ENCODE peak calls at places on chromosomes 12 and 14, in seven cellular contexts. U, J, G, A, B, M and P are unnamed samples.

GRCh38 chr14:105641075-105641937 is 114.9 kb downstream of the TMEM121 start:
- DNase-seq in U (no peak), J (no peak), G (no peak), A (no peak), B (no peak), M (no peak), P (no peak)

GRCh38 chr12:48071808-48072207 is 34.1 kb downstream of the SENP1 start:
- DNase-seq in U (no peak), J (no peak), G (no peak), A (no peak), B (no peak), M (no peak), P (no peak)

GRCh38 chr12:108446766-108447165 is 68.3 kb upstream of the FICD start:
- DNase-seq in U (peak), J (no peak), G (no peak), A (peak), B (no peak), M (peak), P (peak)

GRCh38 chr14:105163040-105163742 is 5.4 kb downstream of the JAG2 start:
- DNase-seq in U (no peak), J (no peak), G (no peak), A (no peak), B (no peak), M (no peak), P (no peak)

GRCh38 chr14:73655851-73656250 is 11.1 kb downstream of the DNAL1 start:
- DNase-seq in U (no peak), J (no peak), G (no peak), A (no peak), B (no peak), M (no peak), P (no peak)

GRCh38 chr12:68070957-68071356 is 81.7 kb downstream of the IFNG-AS1 start:
- DNase-seq in U (no peak), J (no peak), G (no peak), A (no peak), B (no peak), M (no peak), P (no peak)

GRCh38 chr12:6980075-6980474 is 9.4 kb downstream of the EMG1 start:
- DNase-seq in U (no peak), J (no peak), G (no peak), A (no peak), B (no peak), M (no peak), P (no peak)

GRCh38 chr12:107091989-107092641 is 1.2 kb downstream of the CRY1 start:
- DNase-seq in U (peak), J (no peak), G (peak), A (peak), B (peak), M (peak), P (peak)

GRCh38 chr14:96067985-96068930 is 29.1 kb downstream of the C14orf132 start:
- DNase-seq in U (no peak), J (peak), G (no peak), A (no peak), B (no peak), M (no peak), P (no peak)

GRCh38 chr14:75188520-75189267 is 12.3 kb upstream of the TMED10 start:
- DNase-seq in U (no peak), J (no peak), G (peak), A (no peak), B (peak), M (no peak), P (no peak)

GRCh38 chr12:29314421-29314820 is 66.6 kb downstream of the ERGIC2 start:
- DNase-seq in U (peak), J (no peak), G (no peak), A (no peak), B (no peak), M (no peak), P (no peak)

GRCh38 chr12:29306267-29306666 is 74.7 kb downstream of the ERGIC2 start:
- DNase-seq in U (no peak), J (no peak), G (no peak), A (no peak), B (no peak), M (no peak), P (no peak)

GRCh38 chr12:29306682-29307081 is 74.3 kb downstream of the ERGIC2 start:
- DNase-seq in U (no peak), J (no peak), G (no peak), A (no peak), B (no peak), M (no peak), P (no peak)

GRCh38 chr12:29310899-29311298 is 70.1 kb downstream of the ERGIC2 start:
- DNase-seq in U (no peak), J (no peak), G (no peak), A (no peak), B (no peak), M (no peak), P (no peak)

GRCh38 chr12:29309320-29309902 is 71.6 kb downstream of the ERGIC2 start:
- DNase-seq in U (peak), J (no peak), G (no peak), A (peak), B (no peak), M (peak), P (peak)
- TF ChIP-seq CTCF in U (peak), J (peak), G (peak), A (peak), B (peak), M (peak), P (peak)

DNA sequence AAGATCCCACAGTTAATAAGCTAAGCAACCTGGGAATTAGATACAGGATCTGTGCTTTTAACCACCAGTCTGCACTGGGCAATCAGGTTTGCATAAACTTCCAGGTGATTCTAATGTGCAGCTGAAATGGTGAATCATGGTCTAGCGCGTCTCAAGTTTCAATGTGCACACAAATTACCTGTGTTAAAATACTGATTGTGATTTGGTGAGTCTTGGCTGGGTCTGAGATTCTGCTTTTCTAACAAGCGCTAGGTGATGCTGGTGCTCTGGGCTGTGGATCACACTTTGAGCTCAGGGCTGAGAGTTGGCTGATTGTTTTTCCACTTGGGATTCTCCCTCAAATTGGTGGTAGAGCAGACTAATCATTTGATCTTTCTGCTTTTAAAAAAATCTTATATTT is 124.8 kb downstream of the C12orf75 start:
- DNase-seq in U (no peak), J (no peak), G (no peak), A (no peak), B (no peak), M (peak), P (peak)
- TF ChIP-seq CTCF in U (no peak), J (no peak), G (peak), A (no peak), B (no peak), M (peak), P (peak)

DNA sequence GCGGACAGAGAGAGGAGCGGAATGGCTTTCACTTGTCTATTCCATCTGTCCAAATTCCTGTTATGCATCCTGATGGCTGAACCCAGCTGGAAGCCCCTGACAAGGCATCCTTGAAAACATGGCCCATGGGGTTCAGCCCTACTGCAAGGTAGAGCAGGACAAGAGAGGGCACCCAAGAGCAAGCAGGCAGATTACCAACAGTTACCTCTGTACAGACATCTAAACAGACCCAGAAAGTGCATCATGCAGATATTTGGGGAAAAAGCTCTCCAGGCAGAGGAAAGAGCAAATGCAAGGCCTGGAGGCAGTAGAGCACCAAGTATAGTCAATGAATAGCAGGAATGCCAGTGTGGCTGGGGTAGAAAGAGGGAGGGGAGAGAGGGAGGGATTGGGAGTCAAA is 407.5 kb downstream of the PCNX1 start:
- DNase-seq in U (no peak), J (no peak), G (no peak), A (no peak), B (no peak), M (no peak), P (no peak)
- TF ChIP-seq CTCF in U (no peak), J (peak), G (no peak), A (no peak), B (peak), M (no peak), P (no peak)

DNA sequence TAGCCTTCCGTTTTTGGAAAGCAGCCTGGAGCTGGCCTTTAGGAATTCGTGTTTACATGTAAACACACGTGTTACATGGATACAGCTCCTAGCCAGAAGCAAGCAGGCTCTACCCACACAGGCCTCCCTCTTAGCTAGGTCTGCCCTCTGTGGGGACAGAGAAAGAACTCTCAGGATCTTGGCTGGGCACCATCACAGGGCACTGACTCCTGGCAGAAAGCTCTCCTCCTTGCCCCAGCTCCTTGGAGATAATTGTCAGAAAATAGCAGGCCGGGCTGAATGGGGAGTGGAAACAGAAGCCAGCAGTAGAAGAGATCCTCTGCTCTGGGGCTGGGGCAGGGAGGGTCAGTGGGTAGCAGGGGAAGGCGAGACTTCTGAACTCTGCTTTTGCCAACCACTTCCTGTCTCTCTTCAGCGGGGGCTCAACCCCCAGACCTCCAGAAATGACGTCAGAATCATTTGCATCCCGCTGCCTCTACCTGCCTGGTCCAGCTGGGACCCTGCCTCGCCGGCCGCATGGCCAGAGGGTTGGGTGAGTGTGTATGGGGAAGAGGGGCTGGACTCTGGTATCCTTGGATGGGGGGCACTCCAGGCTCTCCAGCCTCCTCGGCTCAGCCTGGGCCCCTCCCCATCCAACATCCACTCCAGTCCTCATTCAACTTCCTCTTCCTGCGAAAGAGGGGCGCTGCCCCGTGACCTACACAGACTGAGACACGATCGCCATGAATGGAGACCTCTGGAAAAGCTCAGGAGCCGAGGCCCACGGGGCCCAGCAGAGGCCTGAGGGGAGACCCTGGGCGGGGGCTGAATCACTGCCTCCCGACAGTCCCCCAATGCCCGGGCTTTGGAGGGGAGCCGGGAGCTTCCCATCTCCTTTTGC is 650 bp upstream of the HOXC4 start:
- DNase-seq in U (no peak), J (no peak), G (no peak), A (peak), B (peak), M (no peak), P (no peak)
- TF ChIP-seq CTCF in U (no peak), J (no peak), G (no peak), A (no peak), B (no peak), M (no peak), P (no peak)